ENCODE peak calls at places on chromosomes 5 and 9, in six cellular contexts. One of them, this sample, is unnamed.

GRCh38 chr9:119968837-119969707 is 599.8 kb upstream of the BRINP1 start:
- DNase-seq in gastrocnemius medialis: peak
- DNase-seq in heart left ventricle: peak
- DNase-seq in ovary: peak
- DNase-seq in IMR-90: peak
- DNase-seq in suprapubic skin: no peak
- DNase-seq in this sample: peak

GRCh38 chr5:10649518-10650410 is 85.9 kb downstream of the ANKRD33B start:
- DNase-seq in gastrocnemius medialis: no peak
- DNase-seq in heart left ventricle: peak
- DNase-seq in ovary: no peak
- DNase-seq in IMR-90: no peak
- DNase-seq in suprapubic skin: peak
- DNase-seq in this sample: no peak

GRCh38 chr5:180172447-180173197 is 36.4 kb downstream of the RASGEF1C start:
- DNase-seq in gastrocnemius medialis: no peak
- DNase-seq in heart left ventricle: no peak
- DNase-seq in ovary: peak
- DNase-seq in IMR-90: no peak
- DNase-seq in suprapubic skin: no peak
- DNase-seq in this sample: no peak

GRCh38 chr5:149895416-149896345 is 48.9 kb downstream of the PDE6A start:
- DNase-seq in gastrocnemius medialis: no peak
- DNase-seq in heart left ventricle: no peak
- DNase-seq in ovary: no peak
- DNase-seq in IMR-90: peak
- DNase-seq in suprapubic skin: no peak
- DNase-seq in this sample: no peak

GRCh38 chr5:61322738-61323429 is 9.2 kb upstream of the ZSWIM6 start:
- DNase-seq in gastrocnemius medialis: peak
- DNase-seq in heart left ventricle: no peak
- DNase-seq in ovary: no peak
- DNase-seq in IMR-90: peak
- DNase-seq in suprapubic skin: no peak
- DNase-seq in this sample: peak

GRCh38 chr9:83061036-83061435 is 1.9 kb downstream of the RASEF start:
- DNase-seq in gastrocnemius medialis: no peak
- DNase-seq in heart left ventricle: no peak
- DNase-seq in ovary: no peak
- DNase-seq in IMR-90: peak
- DNase-seq in suprapubic skin: no peak
- DNase-seq in this sample: peak

GRCh38 chr5:34914671-34915138 is 599 bp downstream of the RAD1 start:
- DNase-seq in gastrocnemius medialis: peak
- DNase-seq in heart left ventricle: no peak
- DNase-seq in ovary: peak
- DNase-seq in IMR-90: peak
- DNase-seq in suprapubic skin: peak
- DNase-seq in this sample: peak

GRCh38 chr9:135084881-135085760 is 2.3 kb upstream of the OLFM1 start:
- DNase-seq in gastrocnemius medialis: no peak
- DNase-seq in heart left ventricle: peak
- DNase-seq in ovary: no peak
- DNase-seq in IMR-90: no peak
- DNase-seq in suprapubic skin: no peak
- DNase-seq in this sample: no peak

GRCh38 chr9:74333633-74334032 is 163.5 kb upstream of the RORB start:
- DNase-seq in gastrocnemius medialis: no peak
- DNase-seq in heart left ventricle: no peak
- DNase-seq in ovary: no peak
- DNase-seq in IMR-90: no peak
- DNase-seq in suprapubic skin: no peak
- DNase-seq in this sample: no peak

GRCh38 chr9:29816954-29817703 is 2243.8 kb upstream of the C9orf72 start:
- DNase-seq in gastrocnemius medialis: no peak
- DNase-seq in heart left ventricle: no peak
- DNase-seq in ovary: no peak
- DNase-seq in IMR-90: no peak
- DNase-seq in suprapubic skin: no peak
- DNase-seq in this sample: no peak
- TF ChIP-seq POLR2A in gastrocnemius medialis: no peak
- TF ChIP-seq POLR2A in heart left ventricle: no peak
- TF ChIP-seq POLR2A in ovary: no peak
- TF ChIP-seq POLR2A in IMR-90: no peak
- TF ChIP-seq POLR2A in suprapubic skin: no peak
- TF ChIP-seq POLR2A in this sample: no peak

GRCh38 chr9:72364679-72365524 is at the start of gene ZFAND5:
- DNase-seq in gastrocnemius medialis: peak
- DNase-seq in heart left ventricle: peak
- DNase-seq in ovary: peak
- DNase-seq in IMR-90: peak
- DNase-seq in suprapubic skin: peak
- DNase-seq in this sample: peak
- TF ChIP-seq POLR2A in gastrocnemius medialis: peak
- TF ChIP-seq POLR2A in heart left ventricle: peak
- TF ChIP-seq POLR2A in ovary: peak
- TF ChIP-seq POLR2A in IMR-90: peak
- TF ChIP-seq POLR2A in suprapubic skin: peak
- TF ChIP-seq POLR2A in this sample: peak

GRCh38 chr9:133339641-133340040 is 3.7 kb upstream of the SURF6 start:
- DNase-seq in gastrocnemius medialis: no peak
- DNase-seq in heart left ventricle: no peak
- DNase-seq in ovary: no peak
- DNase-seq in IMR-90: no peak
- DNase-seq in suprapubic skin: no peak
- DNase-seq in this sample: no peak

GRCh38 chr9:133333566-133333965 is 2.4 kb downstream of the SURF6 start:
- DNase-seq in gastrocnemius medialis: no peak
- DNase-seq in heart left ventricle: no peak
- DNase-seq in ovary: no peak
- DNase-seq in IMR-90: no peak
- DNase-seq in suprapubic skin: no peak
- DNase-seq in this sample: no peak

GRCh38 chr9:133333011-133333410 is 3.0 kb downstream of the SURF6 start:
- DNase-seq in gastrocnemius medialis: no peak
- DNase-seq in heart left ventricle: no peak
- DNase-seq in ovary: no peak
- DNase-seq in IMR-90: no peak
- DNase-seq in suprapubic skin: peak
- DNase-seq in this sample: no peak

GRCh38 chr9:133334161-133334560 is 1.8 kb downstream of the SURF6 start:
- DNase-seq in gastrocnemius medialis: no peak
- DNase-seq in heart left ventricle: no peak
- DNase-seq in ovary: no peak
- DNase-seq in IMR-90: no peak
- DNase-seq in suprapubic skin: no peak
- DNase-seq in this sample: peak

GRCh38 chr9:133335924-133336811 is at the start of gene SURF6:
- DNase-seq in gastrocnemius medialis: peak
- DNase-seq in heart left ventricle: peak
- DNase-seq in ovary: peak
- DNase-seq in IMR-90: peak
- DNase-seq in suprapubic skin: peak
- DNase-seq in this sample: peak
- TF ChIP-seq POLR2A in gastrocnemius medialis: peak
- TF ChIP-seq POLR2A in heart left ventricle: peak
- TF ChIP-seq POLR2A in ovary: peak
- TF ChIP-seq POLR2A in IMR-90: peak
- TF ChIP-seq POLR2A in suprapubic skin: peak
- TF ChIP-seq POLR2A in this sample: peak

GRCh38 chr5:151214614-151215545 is 9.0 kb downstream of the CCDC69 start:
- DNase-seq in gastrocnemius medialis: no peak
- DNase-seq in heart left ventricle: no peak
- DNase-seq in ovary: no peak
- DNase-seq in IMR-90: no peak
- DNase-seq in suprapubic skin: peak
- DNase-seq in this sample: peak
- TF ChIP-seq POLR2A in gastrocnemius medialis: no peak
- TF ChIP-seq POLR2A in heart left ventricle: no peak
- TF ChIP-seq POLR2A in ovary: no peak
- TF ChIP-seq POLR2A in IMR-90: no peak
- TF ChIP-seq POLR2A in suprapubic skin: no peak
- TF ChIP-seq POLR2A in this sample: no peak

DNA sequence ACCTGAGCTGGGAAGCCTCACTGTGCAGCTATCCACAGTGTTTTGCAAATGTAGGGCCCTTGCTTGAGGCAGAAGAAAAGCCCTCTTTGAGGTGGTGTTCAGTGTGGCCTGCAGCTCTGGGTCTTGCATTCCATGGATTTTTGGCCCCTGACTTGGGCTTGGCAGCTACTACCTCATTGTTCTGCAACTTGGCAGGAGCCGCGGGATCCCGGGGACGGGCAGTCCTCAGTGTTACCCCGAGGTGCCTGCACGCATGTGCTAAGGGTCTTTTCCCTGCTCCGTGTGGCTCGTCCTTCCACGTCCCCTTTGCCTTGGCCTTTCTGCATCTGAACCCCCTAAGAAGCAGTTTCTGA is 39.8 kb downstream of the NEK6 start:
- DNase-seq in gastrocnemius medialis: no peak
- DNase-seq in heart left ventricle: peak
- DNase-seq in ovary: peak
- DNase-seq in IMR-90: peak
- DNase-seq in suprapubic skin: no peak
- DNase-seq in this sample: peak
- TF ChIP-seq POLR2A in gastrocnemius medialis: no peak
- TF ChIP-seq POLR2A in heart left ventricle: no peak
- TF ChIP-seq POLR2A in ovary: no peak
- TF ChIP-seq POLR2A in IMR-90: peak
- TF ChIP-seq POLR2A in suprapubic skin: no peak
- TF ChIP-seq POLR2A in this sample: no peak

GRCh38 chr9:99104459-99105151 is at the start of gene TGFBR1:
- DNase-seq in gastrocnemius medialis: peak
- DNase-seq in heart left ventricle: peak
- DNase-seq in ovary: peak
- DNase-seq in IMR-90: peak
- DNase-seq in suprapubic skin: peak
- DNase-seq in this sample: peak
- TF ChIP-seq POLR2A in gastrocnemius medialis: peak
- TF ChIP-seq POLR2A in heart left ventricle: peak
- TF ChIP-seq POLR2A in ovary: peak
- TF ChIP-seq POLR2A in IMR-90: peak
- TF ChIP-seq POLR2A in suprapubic skin: peak
- TF ChIP-seq POLR2A in this sample: peak

This sample was measured in transverse colon.